ENCODE peak calls at places on chromosomes 6 and 20, in six cellular contexts. N is CD8-positive, alpha-beta memory T cell; Z is neural progenitor cell; H is GM23248; W is upper lobe of right lung; G is uterus. L is an unnamed sample.

GRCh38 chr6:127182501-127182900 is 64.0 kb downstream of the RSPO3 start:
- DNase-seq in Z (no peak), G (no peak), N (no peak), H (peak; percentile 73), W (no peak), L (no peak)

GRCh38 chr6:141467881-141468280 is 664.8 kb upstream of the GJE1 start:
- DNase-seq in Z (no peak), H (peak; percentile 52), N (no peak), W (no peak), G (no peak), L (no peak)

GRCh38 chr6:151291145-151292055 is 51.6 kb downstream of the AKAP12 start:
- DNase-seq in N (no peak), G (peak; percentile 56), H (no peak), Z (peak; percentile 48), W (no peak), L (no peak)

GRCh38 chr6:12851123-12851695 is 134.6 kb downstream of the PHACTR1 start:
- DNase-seq in W (no peak), N (no peak), Z (no peak), G (no peak), H (peak; percentile 51), L (no peak)

GRCh38 chr6:113565306-113565705 is 291.8 kb upstream of the MARCKS start:
- DNase-seq in H (peak; percentile 48), Z (no peak), W (no peak), G (no peak), N (no peak), L (no peak)

GRCh38 chr20:31967830-31968249 is at the start of gene XKR7:
- DNase-seq in Z (peak; percentile 59), W (no peak), G (no peak), N (no peak), H (no peak), L (peak; percentile 24)

GRCh38 chr6:131980791-131981623 is 29.8 kb upstream of the CCN2 start:
- DNase-seq in Z (no peak), G (no peak), N (no peak), H (no peak), W (no peak), L (no peak)

GRCh38 chr6:106339334-106340029 is 13.9 kb upstream of the ATG5 start:
- DNase-seq in G (no peak), Z (peak; percentile 82), N (peak; percentile 38), W (no peak), H (peak; percentile 91), L (peak; percentile 76)

GRCh38 chr6:121858976-121859375 is 423.5 kb downstream of the GJA1 start:
- DNase-seq in G (no peak), W (no peak), N (no peak), H (no peak), Z (no peak), L (no peak)

GRCh38 chr6:150249261-150249660 is 106.4 kb downstream of the PPP1R14C start:
- DNase-seq in G (no peak), N (no peak), Z (no peak), W (no peak), H (no peak), L (no peak)

GRCh38 chr6:127302728-127303675 is 36.3 kb downstream of the RNF146 start:
- DNase-seq in W (no peak), Z (peak; percentile 25), N (peak; percentile 21), G (peak; percentile 18), H (peak; percentile 72), L (peak; percentile 49)

GRCh38 chr20:48808382-48809034 is 19.3 kb downstream of the PREX1 start:
- DNase-seq in Z (no peak), N (no peak), W (no peak), H (no peak), G (no peak), L (no peak)
- H3K4me1 ChIP-seq in Z (no peaks in the 10 kb centered on the region), N (peaks cover 59% of the 10 kb centered on the region), W (peaks cover 25% of the 10 kb centered on the region), H (no peaks in the 10 kb centered on the region), G (no peaks in the 10 kb centered on the region), L (no peaks in the 10 kb centered on the region)

DNA sequence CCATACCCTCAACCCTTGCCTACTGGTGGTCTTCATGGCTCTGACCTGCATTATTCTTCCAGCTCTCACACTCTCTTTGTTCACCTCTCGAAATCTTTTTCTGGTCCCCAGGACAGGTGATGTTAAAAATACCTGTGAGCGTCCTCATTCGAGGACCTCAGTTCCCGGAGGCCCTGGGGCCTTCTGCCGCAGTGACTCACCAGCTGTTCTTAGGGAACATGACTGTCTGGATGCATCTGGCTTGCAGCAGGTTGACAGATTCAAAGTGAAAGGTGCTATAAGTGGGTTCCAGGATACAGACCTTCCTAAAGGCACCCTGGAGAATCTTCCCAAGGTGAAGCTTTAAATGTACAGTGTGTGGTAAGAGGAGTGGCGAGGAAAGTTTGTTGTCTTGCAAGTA is 210.4 kb upstream of the KCNG1 start:
- DNase-seq in Z (no peak), W (no peak), G (no peak), N (no peak), H (no peak), L (no peak)
- H3K4me1 ChIP-seq in Z (peaks cover 6% of the 10 kb centered on the region), W (no peaks in the 10 kb centered on the region), G (no peaks in the 10 kb centered on the region), N (no peaks in the 10 kb centered on the region), H (peaks cover 16% of the 10 kb centered on the region), L (no peaks in the 10 kb centered on the region)

GRCh38 chr6:144362042-144363018 is 77.2 kb downstream of the UTRN start:
- DNase-seq in G (no peak), W (no peak), H (peak; percentile 45), N (no peak), Z (no peak), L (no peak)
- H3K4me1 ChIP-seq in G (no peaks in the 10 kb centered on the region), W (peaks cover 47% of the 10 kb centered on the region), H (peaks cover 30% of the 10 kb centered on the region), N (peaks cover 29% of the 10 kb centered on the region), Z (peaks cover 5% of the 10 kb centered on the region), L (peaks cover 4% of the 10 kb centered on the region)

DNA sequence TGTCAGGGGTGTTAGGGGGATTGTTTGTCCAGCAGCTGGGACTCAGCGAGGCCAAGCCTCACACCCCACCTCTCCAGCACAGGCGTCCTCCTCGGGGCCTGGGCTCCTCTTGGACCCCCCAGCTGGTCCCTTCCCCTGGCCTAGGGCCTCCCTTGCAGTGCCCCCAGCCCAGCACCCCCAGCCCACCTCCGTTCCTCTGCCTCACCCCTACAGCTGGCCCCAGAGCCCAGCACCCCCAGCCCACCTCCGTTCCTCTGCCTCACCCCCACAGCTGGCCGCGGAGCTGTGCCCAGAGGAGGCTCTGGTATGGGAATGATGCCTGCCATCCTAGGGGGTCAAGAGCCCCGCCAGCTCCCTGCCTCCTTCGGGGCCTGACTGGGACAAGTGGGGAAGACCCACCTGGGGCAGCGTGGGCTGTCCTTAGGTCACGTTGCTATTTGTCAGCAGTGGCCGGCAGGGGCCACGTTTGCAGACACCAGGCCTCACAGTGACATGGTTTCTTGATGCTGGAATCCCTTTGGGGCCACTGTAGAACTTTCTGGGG is 7.9 kb upstream of the COL20A1 start:
- DNase-seq in W (no peak), N (no peak), Z (no peak), H (no peak), G (no peak), L (no peak)
- H3K4me1 ChIP-seq in W (no peaks in the 10 kb centered on the region), N (no peaks in the 10 kb centered on the region), Z (no peaks in the 10 kb centered on the region), H (no peaks in the 10 kb centered on the region), G (no peaks in the 10 kb centered on the region), L (no peaks in the 10 kb centered on the region)

GRCh38 chr6:15503346-15503680 is 159.5 kb downstream of the DTNBP1 start:
- DNase-seq in W (no peak), N (no peak), H (no peak), G (no peak), Z (no peak), L (no peak)

GRCh38 chr6:15500901-15501805 is 161.7 kb downstream of the DTNBP1 start:
- DNase-seq in G (no peak), W (peak; percentile 54), Z (no peak), N (no peak), H (no peak), L (no peak)

GRCh38 chr6:15502451-15503345 is 160.1 kb downstream of the DTNBP1 start:
- DNase-seq in G (no peak), H (no peak), N (no peak), W (peak; percentile 34), Z (no peak), L (no peak)

GRCh38 chr6:15500078-15500740 is 162.6 kb downstream of the DTNBP1 start:
- DNase-seq in W (peak; percentile 41), H (no peak), N (no peak), Z (no peak), G (no peak), L (no peak)

GRCh38 chr6:15501806-15502450 is 160.9 kb downstream of the DTNBP1 start:
- DNase-seq in W (peak; percentile 64), Z (no peak), G (peak; percentile 70), H (peak; percentile 69), N (no peak), L (no peak)
- H3K4me1 ChIP-seq in W (peaks cover 10% of the 10 kb centered on the region), Z (no peaks in the 10 kb centered on the region), G (no peaks in the 10 kb centered on the region), H (peaks cover 15% of the 10 kb centered on the region), N (no peaks in the 10 kb centered on the region), L (peaks cover 4% of the 10 kb centered on the region)

GRCh38 chr6:43702147-43702521 is 14.5 kb upstream of the MRPS18A start:
- DNase-seq in Z (no peak), H (no peak), W (no peak), N (no peak), G (no peak), L (no peak)
- H3K4me1 ChIP-seq in Z (peaks cover 58% of the 10 kb centered on the region), H (peaks cover 20% of the 10 kb centered on the region), W (peaks cover 67% of the 10 kb centered on the region), N (no peaks in the 10 kb centered on the region), G (peaks cover 23% of the 10 kb centered on the region), L (peaks cover 14% of the 10 kb centered on the region)

L was measured in HAP-1.